ENCODE peak calls at places on chromosomes 1 and 21, in five cellular contexts. One of them, this sample, is unnamed.

GRCh38 chr21:33980276-33980916 is 64.8 kb upstream of the ATP5PO start:
- DNase-seq in GM12878: no peak
- DNase-seq in A549: no peak
- DNase-seq in WTC11: no peak
- DNase-seq in K562: no peak
- DNase-seq in this sample: peak

GRCh38 chr1:19185976-19186375 is 24.1 kb downstream of the UBR4 start:
- DNase-seq in K562: no peak
- DNase-seq in GM12878: no peak
- DNase-seq in WTC11: no peak
- DNase-seq in A549: no peak
- DNase-seq in this sample: no peak

GRCh38 chr1:80064524-80064923 is 1058.0 kb upstream of the ADGRL4 start:
- DNase-seq in K562: no peak
- DNase-seq in A549: no peak
- DNase-seq in GM12878: no peak
- DNase-seq in WTC11: no peak
- DNase-seq in this sample: no peak

GRCh38 chr1:62438163-62438562 is 1.3 kb downstream of the USP1 start:
- DNase-seq in GM12878: no peak
- DNase-seq in A549: no peak
- DNase-seq in K562: no peak
- DNase-seq in WTC11: no peak
- DNase-seq in this sample: no peak

GRCh38 chr1:19003371-19004290 is 47.2 kb upstream of the IFFO2 start:
- DNase-seq in K562: peak
- DNase-seq in GM12878: no peak
- DNase-seq in A549: no peak
- DNase-seq in WTC11: no peak
- DNase-seq in this sample: no peak

GRCh38 chr1:166020229-166020628 is 146.6 kb downstream of the FAM78B start:
- DNase-seq in GM12878: no peak
- DNase-seq in K562: no peak
- DNase-seq in WTC11: no peak
- DNase-seq in A549: no peak
- DNase-seq in this sample: no peak

GRCh38 chr1:245648749-245649517 is 494.1 kb downstream of the KIF26B start:
- DNase-seq in A549: no peak
- DNase-seq in K562: no peak
- DNase-seq in GM12878: no peak
- DNase-seq in WTC11: no peak
- DNase-seq in this sample: no peak

GRCh38 chr1:200302192-200302892 is 107.5 kb downstream of the ZNF281 start:
- DNase-seq in GM12878: no peak
- DNase-seq in WTC11: peak
- DNase-seq in A549: peak
- DNase-seq in K562: no peak
- DNase-seq in this sample: no peak

GRCh38 chr21:42160950-42161225 is 58.1 kb upstream of the ABCG1 start:
- DNase-seq in WTC11: no peak
- DNase-seq in GM12878: no peak
- DNase-seq in K562: no peak
- DNase-seq in A549: no peak
- DNase-seq in this sample: peak

GRCh38 chr1:91830242-91831131 is 55.5 kb downstream of the TGFBR3 start:
- DNase-seq in WTC11: no peak
- DNase-seq in A549: peak
- DNase-seq in GM12878: no peak
- DNase-seq in K562: no peak
- DNase-seq in this sample: peak

DNA sequence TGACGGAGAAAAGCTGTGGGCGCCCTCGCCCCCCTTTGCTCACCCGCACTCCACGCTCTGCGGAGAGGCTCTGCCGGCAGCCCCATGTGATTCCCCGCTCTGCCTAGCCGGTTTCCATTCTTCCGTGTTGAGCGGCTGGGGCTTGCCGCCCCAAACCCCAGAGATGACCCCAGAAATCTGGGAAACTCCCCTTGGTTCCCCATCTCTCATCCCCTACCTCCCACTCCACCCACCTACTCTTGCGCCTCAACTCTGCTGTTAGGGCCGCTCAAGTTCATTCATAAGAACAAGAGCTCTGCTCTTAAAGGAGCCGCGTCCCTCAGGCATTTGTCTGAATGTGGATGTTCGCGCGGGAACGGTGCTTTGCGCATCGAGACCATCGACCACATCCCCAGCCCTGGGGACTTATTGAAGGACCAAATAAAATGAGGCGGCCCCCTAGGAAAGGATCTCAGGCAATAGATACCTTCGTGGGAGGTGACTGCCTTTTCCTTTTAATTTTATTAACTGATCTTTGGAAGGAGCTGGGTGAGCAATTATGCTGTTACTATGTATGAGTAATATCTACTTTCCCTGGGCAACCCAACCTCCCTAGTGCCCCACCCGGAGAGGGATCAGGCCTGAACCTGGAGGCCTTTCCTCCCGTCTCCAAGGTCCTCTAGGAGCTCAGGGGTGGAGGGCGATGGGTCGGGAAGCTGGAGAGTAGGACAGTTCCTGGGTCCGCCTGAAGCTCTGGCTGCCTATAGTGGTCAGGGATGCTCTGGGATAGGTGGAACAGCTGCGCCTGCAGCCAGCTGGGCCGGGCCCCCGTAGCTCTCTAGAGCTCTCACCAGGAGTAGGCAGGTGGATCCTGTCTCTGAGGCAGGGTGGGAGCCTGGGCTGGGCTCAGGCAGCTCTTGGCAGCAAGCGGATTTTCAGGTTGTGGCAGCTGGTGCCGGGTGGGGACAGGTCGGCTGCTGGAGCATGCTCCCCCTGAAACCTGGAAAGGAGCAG is 898 bp downstream of the MFSD2A start:
- DNase-seq in WTC11: peak
- DNase-seq in A549: peak
- DNase-seq in K562: no peak
- DNase-seq in GM12878: peak
- DNase-seq in this sample: no peak
- TF ChIP-seq ESRRA in WTC11: no peak
- TF ChIP-seq ESRRA in A549: no peak
- TF ChIP-seq ESRRA in K562: no peak
- TF ChIP-seq ESRRA in GM12878: no peak
- TF ChIP-seq ESRRA in this sample: no peak

DNA sequence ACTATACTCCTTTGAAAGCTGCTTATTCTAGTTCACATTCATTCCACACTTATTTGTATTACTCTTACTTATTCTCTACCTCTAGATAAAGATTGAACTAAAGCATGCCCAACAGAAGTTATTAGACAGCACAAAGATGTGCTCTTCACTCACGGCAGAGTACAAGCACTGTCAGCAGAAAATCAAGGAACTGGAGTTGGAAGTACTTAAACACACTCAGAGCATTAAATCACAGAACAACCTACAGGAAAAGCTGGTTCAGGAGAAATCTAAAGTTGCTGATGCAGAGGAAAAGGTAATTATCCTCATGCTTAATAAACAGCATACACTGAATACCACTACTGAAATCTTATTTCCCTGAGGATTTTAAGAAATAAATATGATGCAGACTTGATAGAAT is 81.3 kb upstream of the PPIH start:
- DNase-seq in WTC11: no peak
- DNase-seq in GM12878: no peak
- DNase-seq in K562: no peak
- DNase-seq in A549: no peak
- DNase-seq in this sample: no peak
- TF ChIP-seq MAX in WTC11: no peak
- TF ChIP-seq MAX in GM12878: no peak
- TF ChIP-seq MAX in K562: no peak
- TF ChIP-seq MAX in A549: no peak
- TF ChIP-seq MAX in this sample: no peak

GRCh38 chr1:162161921-162162550 is 92.5 kb downstream of the NOS1AP start:
- DNase-seq in A549: no peak
- DNase-seq in GM12878: no peak
- DNase-seq in WTC11: no peak
- DNase-seq in K562: no peak
- DNase-seq in this sample: no peak

GRCh38 chr1:162157469-162157868 is 88.0 kb downstream of the NOS1AP start:
- DNase-seq in GM12878: no peak
- DNase-seq in A549: no peak
- DNase-seq in K562: no peak
- DNase-seq in WTC11: no peak
- DNase-seq in this sample: no peak

GRCh38 chr1:162158624-162159271 is 89.3 kb downstream of the NOS1AP start:
- DNase-seq in WTC11: no peak
- DNase-seq in A549: no peak
- DNase-seq in K562: no peak
- DNase-seq in GM12878: no peak
- DNase-seq in this sample: no peak

GRCh38 chr1:162159515-162159914 is 90.0 kb downstream of the NOS1AP start:
- DNase-seq in GM12878: no peak
- DNase-seq in K562: no peak
- DNase-seq in A549: no peak
- DNase-seq in WTC11: no peak
- DNase-seq in this sample: peak
- TF ChIP-seq ESRRA in GM12878: no peak
- TF ChIP-seq ESRRA in K562: no peak
- TF ChIP-seq ESRRA in A549: no peak
- TF ChIP-seq ESRRA in WTC11: no peak
- TF ChIP-seq ESRRA in this sample: no peak

DNA sequence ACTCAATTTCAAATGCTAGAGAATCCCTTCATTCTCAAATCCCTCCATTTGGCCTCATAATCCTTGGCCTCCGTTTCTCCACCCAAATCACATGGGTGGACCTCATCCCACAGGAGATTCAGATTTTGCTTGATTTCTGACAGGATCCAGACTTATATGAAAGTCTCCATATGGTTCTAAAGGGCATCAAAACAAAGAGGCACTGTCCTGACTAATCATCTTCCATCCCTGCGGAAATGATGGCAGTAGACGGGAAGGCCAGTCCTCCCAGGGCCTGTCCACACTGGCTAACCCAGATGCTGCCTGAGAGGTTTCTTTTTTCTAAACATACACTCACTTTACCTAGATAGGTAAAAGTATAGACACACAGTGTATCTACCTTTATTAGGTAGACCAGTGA is 18.8 kb downstream of the ORC1 start:
- DNase-seq in GM12878: no peak
- DNase-seq in A549: no peak
- DNase-seq in WTC11: no peak
- DNase-seq in K562: no peak
- DNase-seq in this sample: no peak
- TF ChIP-seq MAX in GM12878: no peak
- TF ChIP-seq MAX in A549: no peak
- TF ChIP-seq MAX in WTC11: no peak
- TF ChIP-seq MAX in K562: no peak
- TF ChIP-seq MAX in this sample: no peak

GRCh38 chr1:21541835-21542234 is 32.6 kb downstream of the ALPL start:
- DNase-seq in WTC11: no peak
- DNase-seq in GM12878: no peak
- DNase-seq in A549: no peak
- DNase-seq in K562: no peak
- DNase-seq in this sample: no peak
- TF ChIP-seq ESRRA in WTC11: no peak
- TF ChIP-seq ESRRA in GM12878: no peak
- TF ChIP-seq ESRRA in A549: no peak
- TF ChIP-seq ESRRA in K562: no peak
- TF ChIP-seq ESRRA in this sample: no peak

This sample was measured in HepG2.